ENCODE peak calls at places on chromosomes 2 and 18, in five cellular contexts. Z is cardiac muscle cell, B is choroid plexus epithelial cell, I is endothelial cell of umbilical vein, F is AG09309. O is an unnamed sample.

GRCh38 chr2:148162860-148163259 is 142.0 kb downstream of the MBD5 start:
- DNase-seq in I (no peak), Z (no peak), B (no peak), F (no peak), O (no peak)

GRCh38 chr18:25927830-25928229 is 162.6 kb downstream of the SS18 start:
- DNase-seq in Z (no peak), F (no peak), I (no peak), B (no peak), O (no peak)

GRCh38 chr2:111667001-111667400 is 217.0 kb downstream of the ANAPC1 start:
- DNase-seq in Z (no peak), F (no peak), B (no peak), I (no peak), O (no peak)

GRCh38 chr18:23994361-23994902 is 20.1 kb upstream of the TTC39C start:
- DNase-seq in B (peak), F (peak), I (peak), Z (no peak), O (peak)

GRCh38 chr18:31723639-31723997 is 37.1 kb downstream of the SLC25A52 start:
- DNase-seq in Z (no peak), I (no peak), F (no peak), B (no peak), O (no peak)

GRCh38 chr2:1997976-1998375 is 253.7 kb upstream of the PXDN start:
- DNase-seq in I (no peak), B (no peak), F (no peak), Z (no peak), O (no peak)

GRCh38 chr18:11995445-11996189 is 14.3 kb downstream of the IMPA2 start:
- DNase-seq in I (peak), Z (peak), F (peak), B (peak), O (no peak)

GRCh38 chr2:30752811-30753210 is 54.4 kb downstream of the CAPN13 start:
- DNase-seq in Z (no peak), F (no peak), B (no peak), I (no peak), O (no peak)

GRCh38 chr2:136017786-136018185 is 32.4 kb upstream of the DARS1 start:
- DNase-seq in F (no peak), Z (no peak), B (no peak), I (no peak), O (no peak)

GRCh38 chr18:23357992-23358594 is 95.0 kb upstream of the RIOK3 start:
- DNase-seq in B (peak), Z (no peak), F (no peak), I (peak), O (no peak)

GRCh38 chr2:176039375-176039774 is 37.3 kb upstream of the LNPK start:
- DNase-seq in I (no peak), Z (no peak), F (no peak), B (no peak), O (no peak)

GRCh38 chr2:241242306-241242705 is 53.8 kb downstream of the ANO7 start:
- DNase-seq in Z (no peak), F (no peak), I (no peak), B (peak), O (no peak)

GRCh38 chr2:54918647-54919280 is 131.5 kb downstream of the RTN4 start:
- DNase-seq in Z (no peak), F (no peak), B (no peak), I (no peak), O (no peak)

GRCh38 chr2:238999290-238999741 is 151.4 kb downstream of the TWIST2 start:
- DNase-seq in F (no peak), B (peak), I (peak), Z (no peak), O (no peak)

GRCh38 chr2:235398321-235398720 is 95.5 kb upstream of the AGAP1 start:
- DNase-seq in Z (no peak), F (no peak), B (no peak), I (no peak), O (no peak)

GRCh38 chr2:21381421-21381820 is 257.7 kb downstream of the TDRD15 start:
- DNase-seq in Z (no peak), F (no peak), I (no peak), B (peak), O (no peak)

GRCh38 chr18:26568926-26569700 is 20.8 kb upstream of the KCTD1 start:
- DNase-seq in Z (peak), I (no peak), F (no peak), B (no peak), O (no peak)

GRCh38 chr2:70049261-70049660 is 38.0 kb upstream of the PCBP1 start:
- DNase-seq in F (no peak), I (no peak), Z (no peak), B (no peak), O (no peak)

GRCh38 chr2:24365051-24365450 is 4.7 kb upstream of the ITSN2 start:
- DNase-seq in Z (no peak), B (peak), I (peak), F (no peak), O (no peak)

GRCh38 chr2:11863103-11863502 is 116.7 kb downstream of the LPIN1 start:
- DNase-seq in Z (peak), F (no peak), I (no peak), B (no peak), O (no peak)

GRCh38 chr18:77765468-77765867 is 515.8 kb downstream of the GALR1 start:
- DNase-seq in I (no peak), Z (peak), B (peak), F (no peak), O (no peak)
- TF ChIP-seq CTCF in I (no peak), Z (no peak), B (peak), F (no peak), O (no peak)

GRCh38 chr2:96485751-96486643 is 19.2 kb downstream of the NEURL3 start:
- DNase-seq in Z (no peak), I (peak), F (peak), B (peak), O (peak)
- H3K4me3 ChIP-seq in Z (no peak), I (peak), F (peak), B (peak), O (peak)

DNA sequence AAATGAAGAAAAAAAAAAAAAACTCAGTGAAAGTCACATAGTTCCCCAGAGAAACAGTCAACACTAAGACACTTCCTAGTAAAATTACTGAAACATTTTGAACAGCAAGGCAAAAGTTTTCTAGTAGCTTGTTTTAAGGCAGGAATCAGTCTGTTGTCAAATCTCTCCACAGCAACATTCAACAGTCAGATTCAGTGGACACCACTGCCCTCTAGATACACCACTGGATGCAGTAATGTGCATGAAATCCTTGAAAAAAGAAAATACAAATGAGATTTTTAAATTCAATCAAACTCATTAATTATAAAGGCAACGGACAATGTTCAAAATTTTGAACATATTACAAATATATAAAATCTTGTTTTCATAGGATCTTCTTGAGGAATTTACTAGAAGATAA is 46.4 kb downstream of the GRB14 start:
- DNase-seq in Z (no peak), F (no peak), B (peak), I (peak), O (no peak)
- TF ChIP-seq CTCF in Z (no peak), F (peak), B (peak), I (no peak), O (no peak)

GRCh38 chr2:85611705-85612587 is at the start of gene C2orf68:
- DNase-seq in F (no peak), B (peak), Z (peak), I (peak), O (no peak)

GRCh38 chr2:85611217-85611704 is 605 bp downstream of the C2orf68 start:
- DNase-seq in Z (no peak), I (peak), F (no peak), B (no peak), O (no peak)

GRCh38 chr2:85613717-85614515 is 2.0 kb upstream of the C2orf68 start:
- DNase-seq in F (no peak), Z (no peak), I (no peak), B (no peak), O (no peak)

GRCh38 chr2:85619617-85620016 is 3.6 kb downstream of the USP39 start:
- DNase-seq in I (no peak), B (no peak), F (no peak), Z (no peak), O (no peak)

DNA sequence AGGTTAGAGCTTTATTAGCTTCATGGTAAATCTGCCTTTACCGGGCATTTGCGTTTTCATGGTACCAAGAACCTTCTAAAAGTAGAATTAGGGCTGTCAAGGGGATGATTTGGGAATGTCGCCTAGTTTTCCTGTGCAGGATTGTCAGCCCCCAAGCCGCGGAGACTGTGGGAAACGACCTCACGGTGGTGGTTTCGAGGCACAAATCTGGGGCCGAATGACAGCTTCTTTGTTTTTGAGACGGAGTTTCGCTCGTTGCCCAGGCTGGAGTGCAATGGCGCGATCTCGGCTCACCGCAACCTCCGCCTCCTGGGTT is 615 bp upstream of the USP39 start:
- DNase-seq in Z (no peak), I (no peak), F (no peak), B (no peak), O (no peak)
- H3K4me3 ChIP-seq in Z (no peak), I (no peak), F (no peak), B (no peak), O (no peak)

DNA sequence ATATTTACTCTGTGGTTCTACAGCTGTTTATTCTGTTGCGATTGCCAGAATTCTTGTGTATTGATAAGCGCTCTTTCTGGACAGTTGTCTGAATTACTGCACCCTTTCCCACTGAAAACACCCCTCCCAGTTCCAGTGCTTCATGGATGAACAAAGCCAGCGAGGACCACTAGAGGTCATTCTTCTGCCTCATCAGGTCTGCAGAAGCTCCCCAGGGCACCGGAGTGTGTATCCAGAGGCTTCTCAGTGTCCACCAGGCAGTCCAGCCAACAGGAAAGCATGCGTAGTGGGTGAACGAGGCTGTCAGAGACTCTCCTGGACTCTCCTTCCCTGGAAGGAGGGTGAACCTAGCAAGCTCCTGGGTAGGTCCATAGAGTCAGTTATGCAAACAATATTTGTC is 40.6 kb upstream of the INHBB start:
- DNase-seq in Z (peak), I (no peak), F (no peak), B (peak), O (no peak)
- TF ChIP-seq CTCF in Z (peak), I (no peak), F (peak), B (peak), O (peak)

DNA sequence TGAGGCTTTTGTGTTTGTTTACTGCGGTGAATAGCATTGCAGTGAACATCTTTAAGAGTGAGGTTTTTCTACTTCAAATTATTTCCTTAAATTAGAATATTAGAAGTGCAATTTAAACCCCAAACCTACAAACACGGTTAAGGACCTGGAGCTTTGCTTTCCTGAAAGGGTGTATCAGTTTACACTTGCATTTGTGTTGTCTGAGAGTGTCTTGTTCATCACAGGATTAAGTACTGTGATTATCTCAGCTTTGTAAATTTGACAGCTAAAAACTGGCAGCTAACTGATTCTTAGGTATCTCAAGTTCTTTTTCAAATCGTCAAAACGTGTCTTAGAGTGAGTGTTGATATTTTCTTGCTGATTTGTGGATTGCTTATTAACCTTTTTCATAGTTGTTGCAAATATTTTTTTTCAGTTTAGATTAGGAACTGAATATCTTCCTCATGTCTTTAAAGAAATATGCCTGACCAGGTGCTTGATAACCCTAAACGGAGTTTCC is 41.8 kb downstream of the LRRFIP1 start:
- DNase-seq in Z (no peak), I (no peak), F (no peak), B (no peak), O (no peak)
- H3K4me3 ChIP-seq in Z (no peak), I (no peak), F (no peak), B (no peak), O (no peak)

GRCh38 chr2:233480490-233481202 is 85.9 kb downstream of the USP40 start:
- DNase-seq in F (no peak), Z (no peak), I (peak), B (peak), O (no peak)
- TF ChIP-seq CTCF in F (no peak), Z (no peak), I (no peak), B (peak), O (no peak)

O was measured in AG04449.